ENCODE peak calls at places on chromosomes 11 and 22, in four cellular contexts. W is mammary epithelial cell, F is T-cell, U is NCI-H460. H is an unnamed sample.

GRCh38 chr11:68340784-68341556 is 28.6 kb downstream of the LRP5 start:
- DNase-seq in W (no peak), F (no peak), U (no peak), H (no peak)

GRCh38 chr22:34129691-34130486 is 209.6 kb upstream of the LARGE1 start:
- DNase-seq in W (no peak), F (no peak), U (no peak), H (no peak)

GRCh38 chr11:121465709-121466062 is 12.9 kb upstream of the SORL1-AS1 start:
- DNase-seq in W (no peak), F (no peak), U (no peak), H (no peak)

GRCh38 chr11:32184057-32185055 is 93.5 kb downstream of the RCN1 start:
- DNase-seq in W (no peak), F (no peak), U (no peak), H (no peak)

GRCh38 chr11:117950999-117951961 is 22.1 kb upstream of the TMPRSS13 start:
- DNase-seq in W (no peak), F (peak), U (no peak), H (peak)

GRCh38 chr22:43537019-43537585 is 125.3 kb downstream of the MPPED1 start:
- DNase-seq in W (no peak), F (no peak), U (no peak), H (no peak)

GRCh38 chr11:74749127-74749964 is 697 bp downstream of the RNF169 start:
- DNase-seq in W (peak), F (peak), U (peak), H (peak)

GRCh38 chr22:29040385-29041275 is 21.0 kb downstream of the C22orf31 start:
- DNase-seq in W (peak), F (peak), U (peak), H (peak)

GRCh38 chr11:20054584-20054983 is 105.7 kb downstream of the DBX1 start:
- DNase-seq in W (no peak), F (no peak), U (no peak), H (no peak)

GRCh38 chr22:46067159-46068111 is 82.9 kb upstream of the PPARA start:
- DNase-seq in W (peak), F (no peak), U (no peak), H (no peak)

GRCh38 chr11:85762226-85762625 is 48.7 kb downstream of the SYTL2 start:
- DNase-seq in W (peak), F (no peak), U (no peak), H (no peak)

GRCh38 chr11:68677432-68677831 is 6.9 kb upstream of the GAL start:
- DNase-seq in W (peak), F (no peak), U (no peak), H (no peak)

GRCh38 chr11:111635706-111636045 is 33.4 kb downstream of the SIK2 start:
- DNase-seq in W (no peak), F (no peak), U (no peak), H (no peak)

GRCh38 chr11:1151366-1152315 is 6.1 kb upstream of the MUC5AC start:
- DNase-seq in W (no peak), F (no peak), U (no peak), H (no peak)

GRCh38 chr11:75242722-75243600 is 2.4 kb downstream of the TPBGL start:
- DNase-seq in W (no peak), F (no peak), U (no peak), H (no peak)

GRCh38 chr11:96621161-96621560 is 231.3 kb downstream of the JRKL start:
- DNase-seq in W (no peak), F (no peak), U (no peak), H (no peak)

GRCh38 chr11:44564653-44565007 is 833 bp upstream of the CD82 start:
- DNase-seq in W (peak), F (no peak), U (peak), H (no peak)

GRCh38 chr11:14907411-14908213 is 15.6 kb upstream of the CYP2R1 start:
- DNase-seq in W (peak), F (peak), U (peak), H (peak)

GRCh38 chr11:62500066-62501035 is 46.3 kb downstream of the AHNAK start:
- DNase-seq in W (peak), F (no peak), U (no peak), H (no peak)

GRCh38 chr11:99080154-99080553 is 59.4 kb downstream of the CNTN5 start:
- DNase-seq in W (no peak), F (no peak), U (no peak), H (no peak)

GRCh38 chr22:47446331-47446730 is 683.9 kb downstream of the TBC1D22A start:
- DNase-seq in W (no peak), F (no peak), U (no peak), H (no peak)

GRCh38 chr22:17366830-17367229 is 2.4 kb upstream of the CECR2 start:
- DNase-seq in W (no peak), F (no peak), U (no peak), H (no peak)

GRCh38 chr11:69918938-69919650 is 99.9 kb upstream of the FGF3 start:
- DNase-seq in W (peak), F (peak), U (peak), H (peak)

GRCh38 chr22:42376721-42377177 is 55.5 kb downstream of the NFAM1 start:
- DNase-seq in W (no peak), F (no peak), U (no peak), H (no peak)

H was measured in T follicular helper cell.